ENCODE peak calls at places on chromosomes 3 and 15, in seven cellular contexts. One of them, this sample, is unnamed.

GRCh38 chr3:171458857-171459129 is 1.4 kb downstream of the TNIK start:
- DNase-seq in NCI-H1092 treated with DMSO at 0.1 percent for 48 hours: no peak
- DNase-seq in HFF-Myc: no peak
- DNase-seq in ovary: no peak
- DNase-seq in cerebellum: no peak
- DNase-seq in HS-5: no peak
- DNase-seq in T-helper 1 cell: no peak
- DNase-seq in this sample: no peak

GRCh38 chr3:44019736-44020135 is 221.9 kb upstream of the TOPAZ1 start:
- DNase-seq in NCI-H1092 treated with DMSO at 0.1 percent for 48 hours: peak
- DNase-seq in HFF-Myc: no peak
- DNase-seq in ovary: no peak
- DNase-seq in cerebellum: no peak
- DNase-seq in HS-5: no peak
- DNase-seq in T-helper 1 cell: no peak
- DNase-seq in this sample: no peak

GRCh38 chr3:177300039-177300833 is 103.0 kb upstream of the TBL1XR1 start:
- DNase-seq in NCI-H1092 treated with DMSO at 0.1 percent for 48 hours: peak
- DNase-seq in HFF-Myc: no peak
- DNase-seq in ovary: no peak
- DNase-seq in cerebellum: no peak
- DNase-seq in HS-5: no peak
- DNase-seq in T-helper 1 cell: no peak
- DNase-seq in this sample: peak

GRCh38 chr3:155554777-155555445 is 190.0 kb downstream of the PLCH1 start:
- DNase-seq in NCI-H1092 treated with DMSO at 0.1 percent for 48 hours: no peak
- DNase-seq in HFF-Myc: no peak
- DNase-seq in ovary: no peak
- DNase-seq in cerebellum: no peak
- DNase-seq in HS-5: no peak
- DNase-seq in T-helper 1 cell: no peak
- DNase-seq in this sample: no peak

GRCh38 chr15:65365229-65365628 is 12.6 kb downstream of the IGDCC3 start:
- DNase-seq in NCI-H1092 treated with DMSO at 0.1 percent for 48 hours: no peak
- DNase-seq in HFF-Myc: no peak
- DNase-seq in ovary: no peak
- DNase-seq in cerebellum: no peak
- DNase-seq in HS-5: no peak
- DNase-seq in T-helper 1 cell: no peak
- DNase-seq in this sample: no peak

GRCh38 chr3:114216186-114216970 is 21.0 kb downstream of the ZNF80 start:
- DNase-seq in NCI-H1092 treated with DMSO at 0.1 percent for 48 hours: no peak
- DNase-seq in HFF-Myc: no peak
- DNase-seq in ovary: no peak
- DNase-seq in cerebellum: no peak
- DNase-seq in HS-5: no peak
- DNase-seq in T-helper 1 cell: no peak
- DNase-seq in this sample: no peak

GRCh38 chr15:42010434-42010833 is 10.4 kb downstream of the PLA2G4E start:
- DNase-seq in NCI-H1092 treated with DMSO at 0.1 percent for 48 hours: no peak
- DNase-seq in HFF-Myc: no peak
- DNase-seq in ovary: no peak
- DNase-seq in cerebellum: no peak
- DNase-seq in HS-5: no peak
- DNase-seq in T-helper 1 cell: no peak
- DNase-seq in this sample: no peak

GRCh38 chr3:32256206-32256605 is 17.7 kb downstream of the CMTM8 start:
- DNase-seq in NCI-H1092 treated with DMSO at 0.1 percent for 48 hours: no peak
- DNase-seq in HFF-Myc: no peak
- DNase-seq in ovary: no peak
- DNase-seq in cerebellum: no peak
- DNase-seq in HS-5: no peak
- DNase-seq in T-helper 1 cell: no peak
- DNase-seq in this sample: no peak

GRCh38 chr3:108322352-108322751 is 26.0 kb downstream of the HHLA2 start:
- DNase-seq in NCI-H1092 treated with DMSO at 0.1 percent for 48 hours: no peak
- DNase-seq in HFF-Myc: no peak
- DNase-seq in ovary: no peak
- DNase-seq in cerebellum: no peak
- DNase-seq in HS-5: no peak
- DNase-seq in T-helper 1 cell: no peak
- DNase-seq in this sample: peak

GRCh38 chr3:130374033-130374432 is 28.6 kb downstream of the COL6A5 start:
- DNase-seq in NCI-H1092 treated with DMSO at 0.1 percent for 48 hours: no peak
- DNase-seq in HFF-Myc: no peak
- DNase-seq in ovary: no peak
- DNase-seq in cerebellum: no peak
- DNase-seq in HS-5: no peak
- DNase-seq in T-helper 1 cell: no peak
- DNase-seq in this sample: no peak

GRCh38 chr3:171443211-171443957 is 16.8 kb downstream of the TNIK start:
- DNase-seq in NCI-H1092 treated with DMSO at 0.1 percent for 48 hours: no peak
- DNase-seq in HFF-Myc: no peak
- DNase-seq in ovary: no peak
- DNase-seq in cerebellum: no peak
- DNase-seq in HS-5: no peak
- DNase-seq in T-helper 1 cell: no peak
- DNase-seq in this sample: no peak

This sample was measured in NAMALWA.